ENCODE peak calls at places on chromosomes 16 and 17, in five cellular contexts. E, S, Y, J and F are unnamed samples.

GRCh38 chr17:53264730-53265129 is 558.0 kb upstream of the KIF2B start:
- DNase-seq in E (no peak), S (no peak), Y (no peak), J (no peak), F (no peak)

GRCh38 chr17:59427425-59427921 is 96.0 kb downstream of the YPEL2 start:
- DNase-seq in E (peak), S (no peak), Y (peak), J (no peak), F (peak)

GRCh38 chr16:56669005-56669839 is at the start of gene MT1H:
- DNase-seq in E (no peak), S (no peak), Y (no peak), J (no peak), F (no peak)

GRCh38 chr16:48971571-48972071 is 310.0 kb downstream of the CBLN1 start:
- DNase-seq in E (no peak), S (no peak), Y (no peak), J (no peak), F (no peak)

GRCh38 chr17:64608571-64608981 is 53.5 kb downstream of the SMURF2 start:
- DNase-seq in E (peak), S (no peak), Y (no peak), J (no peak), F (no peak)

GRCh38 chr16:49857423-49858181 is 1.7 kb upstream of the ZNF423 start:
- DNase-seq in E (peak), S (peak), Y (no peak), J (peak), F (peak)

GRCh38 chr16:657487-657886 is 8.3 kb downstream of the WDR90 start:
- DNase-seq in E (no peak), S (no peak), Y (no peak), J (no peak), F (no peak)

GRCh38 chr16:20673882-20674683 is 23.4 kb downstream of the ACSM1 start:
- DNase-seq in E (no peak), S (peak), Y (no peak), J (no peak), F (no peak)

GRCh38 chr17:42094375-42095069 is 3.8 kb downstream of the ZNF385C start:
- DNase-seq in E (no peak), S (no peak), Y (no peak), J (no peak), F (no peak)

GRCh38 chr17:42698736-42699414 is 16.5 kb downstream of the CNTNAP1 start:
- DNase-seq in E (peak), S (no peak), Y (no peak), J (no peak), F (no peak)

GRCh38 chr17:17508641-17509591 is 12.7 kb upstream of the RASD1 start:
- DNase-seq in E (no peak), S (no peak), Y (no peak), J (no peak), F (no peak)

GRCh38 chr17:65088621-65089385 is 32.3 kb upstream of the GNA13 start:
- DNase-seq in E (no peak), S (no peak), Y (no peak), J (no peak), F (no peak)

GRCh38 chr17:37742762-37743611 is 1.9 kb downstream of the HNF1B start:
- DNase-seq in E (no peak), S (peak), Y (no peak), J (no peak), F (no peak)

GRCh38 chr16:88761143-88761534 is 23.9 kb downstream of the PIEZO1 start:
- DNase-seq in E (no peak), S (no peak), Y (no peak), J (no peak), F (no peak)

GRCh38 chr16:78216166-78216745 is 116.8 kb downstream of the WWOX start:
- DNase-seq in E (no peak), S (no peak), Y (no peak), J (no peak), F (peak)

GRCh38 chr16:27426423-27427408 is 24.7 kb downstream of the IL21R start:
- DNase-seq in E (peak), S (peak), Y (no peak), J (peak), F (peak)

GRCh38 chr17:9062399-9062902 is 41.1 kb downstream of the NTN1 start:
- DNase-seq in E (no peak), S (no peak), Y (no peak), J (no peak), F (no peak)
- H3K4me3 ChIP-seq in E (no peak), S (no peak), Y (no peak), J (no peak), F (no peak)

DNA sequence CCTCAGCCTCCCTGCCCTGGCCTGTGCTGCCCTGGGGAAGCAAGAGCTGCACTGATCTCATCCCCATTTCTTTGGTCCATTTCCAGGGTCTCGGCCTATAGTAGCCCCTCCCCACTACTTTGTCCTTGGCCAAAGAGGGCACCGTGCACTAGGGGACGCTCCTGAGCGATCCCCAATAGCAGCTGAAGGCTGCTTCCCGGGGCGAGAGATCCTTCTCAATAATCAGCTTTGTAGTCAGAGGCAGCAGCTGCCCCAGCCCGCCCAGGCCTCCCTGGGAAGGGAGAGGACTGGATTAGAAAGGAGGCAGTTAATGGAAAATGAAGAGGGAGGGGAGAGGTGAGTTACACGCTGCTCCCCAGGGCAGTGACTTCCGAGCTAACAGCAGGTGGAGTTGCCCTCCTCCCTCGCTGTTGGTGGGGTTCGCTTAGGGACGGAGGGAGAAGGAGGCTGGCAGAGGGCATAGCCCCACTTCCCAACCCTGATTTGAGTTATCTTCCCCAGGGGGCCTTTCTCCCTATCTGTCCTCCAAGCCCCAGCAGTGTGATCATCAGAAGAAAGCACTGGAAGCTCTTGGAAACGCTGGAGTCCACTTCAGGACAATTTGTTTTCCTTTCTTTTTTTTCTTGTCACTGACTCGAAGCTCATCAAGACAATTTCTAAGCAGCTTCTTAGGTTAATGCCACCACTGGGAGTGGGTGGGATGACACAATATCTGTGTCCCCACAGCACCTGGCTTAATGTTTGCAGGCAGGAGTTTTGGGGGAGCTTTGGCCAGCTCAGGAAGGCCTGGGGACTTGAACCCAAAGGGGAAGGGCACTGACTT is 2.6 kb downstream of the MXRA7 start:
- DNase-seq in E (no peak), S (peak), Y (peak), J (no peak), F (no peak)
- TF ChIP-seq CTCF in E (peak), S (peak), Y (peak), J (no peak), F (peak)

DNA sequence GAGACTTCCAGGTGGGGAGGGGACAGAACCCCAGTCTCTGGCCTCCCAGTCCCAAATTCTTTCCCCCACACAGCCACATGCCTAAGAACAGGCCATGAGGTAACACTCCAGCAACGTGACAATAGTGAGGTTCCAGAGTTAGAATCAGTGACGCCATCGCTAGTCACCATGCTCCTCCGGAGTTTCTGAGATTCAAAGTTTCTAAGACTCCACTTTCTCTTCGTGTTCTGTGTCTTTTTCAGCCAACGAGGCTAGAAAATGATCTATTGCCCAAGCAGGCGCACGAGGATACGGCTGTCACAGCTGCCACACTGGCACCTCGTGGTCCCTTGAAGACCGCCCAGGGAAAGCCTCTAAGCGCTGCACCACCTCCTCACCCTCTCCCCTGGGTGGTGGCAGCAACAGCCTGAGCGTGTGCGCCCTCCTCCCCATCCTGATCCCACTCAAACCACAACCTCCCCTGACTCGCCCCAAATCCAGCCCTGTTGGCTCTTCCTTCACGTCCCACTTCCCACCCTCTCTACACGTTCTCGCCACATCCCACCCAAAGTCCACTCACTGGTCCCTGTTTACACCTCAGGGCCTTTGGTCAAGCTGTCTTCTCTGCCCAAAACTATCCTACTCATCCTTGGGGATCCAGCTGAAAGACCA is 1.0 kb downstream of the MCRIP1 start:
- DNase-seq in E (peak), S (no peak), Y (peak), J (peak), F (peak)
- H3K27ac ChIP-seq in E (peak), S (peak), Y (peak), J (peak), F (peak)

GRCh38 chr17:75511610-75512575 is 3.4 kb downstream of the CASKIN2 start:
- DNase-seq in E (no peak), S (peak), Y (no peak), J (no peak), F (no peak)
- H3K4me3 ChIP-seq in E (no peak), S (no peak), Y (no peak), J (no peak), F (no peak)

DNA sequence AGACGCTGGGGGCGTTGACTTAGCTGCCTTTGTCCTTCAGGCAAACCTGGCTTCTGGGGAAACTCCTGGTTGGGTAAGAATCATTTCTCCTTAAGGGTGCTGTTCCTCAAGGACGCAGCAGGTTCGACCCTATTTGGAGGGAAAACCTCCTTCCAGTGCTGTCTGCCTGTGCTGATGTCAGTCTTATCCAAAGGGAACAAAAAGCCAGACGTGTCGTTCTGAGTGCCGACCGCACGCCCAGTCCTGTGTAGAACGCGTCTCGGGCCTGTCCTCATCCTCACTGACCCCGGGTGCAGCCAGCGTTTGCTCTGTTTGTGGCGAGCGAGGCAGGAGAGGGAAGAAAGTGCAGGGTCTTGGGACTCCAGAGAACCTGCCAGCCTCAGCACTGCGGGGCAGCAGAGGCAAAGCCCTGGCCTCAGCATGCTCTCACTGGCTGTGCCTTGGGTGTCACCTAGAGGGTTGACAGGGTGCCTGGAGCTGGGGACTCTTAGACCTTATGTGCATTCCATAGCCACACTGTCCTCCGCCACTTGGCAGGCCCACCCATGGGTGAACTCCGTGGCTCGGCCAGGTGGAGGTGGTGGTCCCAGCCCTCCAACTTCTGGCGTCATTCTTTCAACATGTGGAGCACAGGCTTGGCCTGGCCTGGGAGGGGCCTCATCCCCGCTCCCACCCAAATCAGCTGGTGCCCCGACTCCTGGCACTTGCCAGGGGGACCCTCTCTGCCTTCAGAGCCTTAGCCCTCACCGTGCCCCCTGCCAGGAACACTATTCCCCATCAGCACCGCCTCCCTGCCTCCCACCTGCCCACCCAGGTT is 6.0 kb downstream of the SNN start:
- DNase-seq in E (no peak), S (no peak), Y (no peak), J (no peak), F (no peak)
- TF ChIP-seq CTCF in E (no peak), S (peak), Y (no peak), J (peak), F (no peak)

DNA sequence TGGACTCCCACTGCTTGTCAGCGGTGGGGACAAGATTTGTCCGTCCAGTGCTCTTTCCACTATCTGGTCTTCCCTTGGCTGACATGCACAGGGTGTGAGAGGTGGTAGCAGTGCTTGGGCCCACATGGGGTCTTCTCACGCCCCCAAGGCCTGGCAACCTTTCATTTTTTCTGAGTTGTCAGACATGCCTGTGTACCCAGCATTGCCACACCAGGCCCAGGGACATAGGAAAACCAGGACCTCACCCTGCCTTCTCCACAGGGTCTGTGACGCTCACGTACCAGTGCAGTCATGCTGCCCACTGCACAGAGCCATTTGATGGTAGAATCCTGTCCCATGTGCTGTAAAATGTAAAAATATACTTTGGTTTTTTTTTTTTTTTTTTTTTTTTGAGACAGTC is 57.8 kb downstream of the B9D1 start:
- DNase-seq in E (no peak), S (no peak), Y (no peak), J (no peak), F (no peak)
- H3K27ac ChIP-seq in E (no peak), S (no peak), Y (peak), J (no peak), F (no peak)

GRCh38 chr16:10619271-10619849 is 39.0 kb upstream of the EMP2 start:
- DNase-seq in E (no peak), S (no peak), Y (peak), J (no peak), F (no peak)
- H3K4me3 ChIP-seq in E (no peak), S (no peak), Y (no peak), J (no peak), F (no peak)